ENCODE peak calls at places on chromosomes 2 and 18, in nine cellular contexts. G, X, P, Z, Y, I, D, L and R are unnamed samples.
A peak's percentile ranks its signal among the peaks of the same experiment; 100 is the strongest.

GRCh38 chr2:54520687-54521086 is 64.6 kb downstream of the SPTBN1 start:
- DNase-seq in Y (peak; percentile 83), I (no peak), Z (peak; percentile 96), D (peak; percentile 86), P (peak; percentile 38), G (no peak), X (no peak), L (no peak), R (no peak)

GRCh38 chr2:135664623-135665068 is 77.0 kb upstream of the UBXN4 start:
- DNase-seq in Z (peak; percentile 29), D (peak; percentile 53), X (no peak), G (no peak), P (no peak), L (no peak), Y (no peak), I (no peak), R (no peak)

GRCh38 chr2:46131-46470 is 204 bp downstream of the FAM110C start:
- DNase-seq in I (no peak), L (peak; percentile 72), Y (no peak), G (no peak), X (no peak), D (no peak), Z (no peak), P (no peak), R (no peak)

GRCh38 chr2:57076856-57077255 is 893.1 kb downstream of the CCDC85A start:
- DNase-seq in X (no peak), D (peak; percentile 7), P (no peak), Y (no peak), G (no peak), L (no peak), Z (no peak), I (no peak), R (no peak)

GRCh38 chr2:179057737-179058136 is 7.8 kb upstream of the CCDC141 start:
- DNase-seq in P (no peak), Y (no peak), D (no peak), G (no peak), X (no peak), Z (no peak), L (no peak), I (no peak), R (no peak)

GRCh38 chr2:62215306-62216064 is 19.6 kb downstream of the B3GNT2 start:
- DNase-seq in Z (peak; percentile 46), D (no peak), X (no peak), I (no peak), G (no peak), L (no peak), P (no peak), Y (no peak), R (no peak)

GRCh38 chr18:48533340-48534093 is 5.3 kb upstream of the CTIF start:
- DNase-seq in Z (no peak), I (no peak), P (no peak), L (no peak), G (no peak), X (no peak), Y (no peak), D (no peak), R (no peak)

GRCh38 chr2:44997948-44998347 is 11.3 kb downstream of the SIX2 start:
- DNase-seq in I (no peak), G (peak; percentile 34), D (peak; percentile 32), L (no peak), Y (no peak), Z (no peak), P (no peak), X (no peak), R (no peak)

GRCh38 chr2:191369034-191369433 is 123.8 kb downstream of the MYO1B start:
- DNase-seq in Z (no peak), X (no peak), G (peak; percentile 17), D (peak; percentile 35), Y (no peak), I (no peak), L (no peak), P (no peak), R (no peak)

GRCh38 chr2:209762564-209762963 is 9.1 kb upstream of the UNC80 start:
- DNase-seq in L (no peak), Y (no peak), G (no peak), X (no peak), I (no peak), D (no peak), P (no peak), Z (no peak), R (no peak)

GRCh38 chr2:43158259-43158880 is 68.0 kb downstream of the ZFP36L2 start:
- DNase-seq in G (no peak), Y (peak; percentile 50), X (no peak), D (peak; percentile 83), P (peak; percentile 68), L (peak; percentile 42), Z (peak; percentile 75), I (peak; percentile 77), R (peak; percentile 59)

GRCh38 chr2:200976710-200977109 is 13.2 kb upstream of the ORC2 start:
- DNase-seq in D (no peak), Z (no peak), P (no peak), L (no peak), G (no peak), I (no peak), X (no peak), Y (no peak), R (no peak)